ENCODE peak calls at places on chromosomes 6 and 20, in four cellular contexts. G, I, T and K are unnamed samples.

GRCh38 chr6:24495516-24495847 is 713 bp downstream of the ALDH5A1 start:
- DNase-seq in G (peak), T (peak), I (peak), K (peak)

GRCh38 chr6:150208606-150209352 is 65.9 kb downstream of the PPP1R14C start:
- DNase-seq in G (no peak), T (peak), I (peak), K (no peak)

GRCh38 chr6:41469951-41470340 is 76.2 kb upstream of the FOXP4 start:
- DNase-seq in I (no peak), G (peak), T (peak), K (no peak)

GRCh38 chr6:5514353-5514752 is 253.0 kb downstream of the FARS2 start:
- DNase-seq in I (no peak), G (no peak), T (no peak), K (no peak)

GRCh38 chr6:148471624-148472494 is 129.2 kb downstream of the SASH1 start:
- DNase-seq in I (no peak), T (peak), G (peak), K (no peak)

GRCh38 chr20:50695144-50695872 is 4.0 kb upstream of the RIPOR3 start:
- DNase-seq in T (no peak), I (no peak), G (no peak), K (no peak)

GRCh38 chr6:105162377-105162776 is 17.4 kb downstream of the POPDC3 start:
- DNase-seq in I (no peak), G (no peak), T (no peak), K (no peak)

GRCh38 chr6:11810039-11810541 is 31.5 kb upstream of the ADTRP start:
- DNase-seq in I (no peak), T (peak), G (peak), K (no peak)

GRCh38 chr20:64005394-64005793 is 24.5 kb downstream of the PRPF6 start:
- DNase-seq in I (no peak), T (peak), G (peak), K (no peak)